ENCODE peak calls at places on chromosomes 6 and 20, in five cellular contexts. E is CD8-positive, alpha-beta memory T cell; J is T-helper 1 cell; N is activated T-cell treated with anti-CD3 and anti-CD28 coated beads for 24 hours; L is germinal center. O is an unnamed sample.

GRCh38 chr20:51554538-51555165 is 12.1 kb upstream of the NFATC2 start:
- DNase-seq in E (peak), J (no peak), N (no peak), L (no peak), O (no peak)

GRCh38 chr20:64107736-64108457 is 532 bp upstream of the NPBWR2 start:
- DNase-seq in E (peak), J (no peak), N (no peak), L (peak), O (no peak)

GRCh38 chr6:3742426-3743344 is 8.8 kb downstream of the PXDC1 start:
- DNase-seq in E (peak), J (peak), N (peak), L (peak), O (peak)

GRCh38 chr20:53774487-53775203 is 181.0 kb upstream of the ZNF217 start:
- DNase-seq in E (no peak), J (no peak), N (no peak), L (no peak), O (no peak)

GRCh38 chr20:13008761-13009681 is at the start of gene SPTLC3:
- DNase-seq in E (no peak), J (no peak), N (no peak), L (no peak), O (no peak)

GRCh38 chr20:58646703-58647102 is 4.4 kb upstream of the STX16 start:
- DNase-seq in E (no peak), J (no peak), N (no peak), L (no peak), O (no peak)

GRCh38 chr6:68343901-68344300 is 291.2 kb upstream of the ADGRB3 start:
- DNase-seq in E (no peak), J (no peak), N (no peak), L (no peak), O (no peak)

GRCh38 chr6:100304575-100304974 is 160.1 kb downstream of the SIM1 start:
- DNase-seq in E (no peak), J (no peak), N (no peak), L (no peak), O (no peak)

GRCh38 chr6:51753635-51754034 is 333.8 kb downstream of the PKHD1 start:
- DNase-seq in E (no peak), J (no peak), N (no peak), L (no peak), O (no peak)